ENCODE peak calls at places on chromosome 11, in seven cellular contexts. One of them, this sample, is unnamed.

GRCh38 chr11:58867556-58867955 is 23.1 kb upstream of the GLYATL2 start:
- DNase-seq in SK-N-SH: no peak
- DNase-seq in stomach: no peak
- DNase-seq in transverse colon: no peak
- DNase-seq in endothelial cell of umbilical vein: no peak
- DNase-seq in suprapubic skin: no peak
- DNase-seq in HCT116: no peak
- DNase-seq in this sample: no peak

GRCh38 chr11:15947681-15948648 is 408.4 kb downstream of the SOX6 start:
- DNase-seq in SK-N-SH: no peak
- DNase-seq in stomach: no peak
- DNase-seq in transverse colon: no peak
- DNase-seq in endothelial cell of umbilical vein: no peak
- DNase-seq in suprapubic skin: no peak
- DNase-seq in HCT116: no peak
- DNase-seq in this sample: no peak

GRCh38 chr11:17063171-17064002 is 14.1 kb downstream of the RPS13 start:
- DNase-seq in SK-N-SH: peak; percentile 79
- DNase-seq in stomach: peak; percentile 79
- DNase-seq in transverse colon: peak; percentile 74
- DNase-seq in endothelial cell of umbilical vein: peak; percentile 46
- DNase-seq in suprapubic skin: no peak
- DNase-seq in HCT116: peak; percentile 42
- DNase-seq in this sample: peak; percentile 50

GRCh38 chr11:2592559-2593392 is 107.0 kb downstream of the KCNQ1OT1 start:
- DNase-seq in SK-N-SH: no peak
- DNase-seq in stomach: no peak
- DNase-seq in transverse colon: no peak
- DNase-seq in endothelial cell of umbilical vein: no peak
- DNase-seq in suprapubic skin: peak; percentile 32
- DNase-seq in HCT116: no peak
- DNase-seq in this sample: no peak

GRCh38 chr11:13775471-13775870 is 107.0 kb downstream of the FAR1 start:
- DNase-seq in SK-N-SH: no peak
- DNase-seq in stomach: no peak
- DNase-seq in transverse colon: peak; percentile 57
- DNase-seq in endothelial cell of umbilical vein: no peak
- DNase-seq in suprapubic skin: no peak
- DNase-seq in HCT116: no peak
- DNase-seq in this sample: no peak

GRCh38 chr11:44993971-44994705 is 43.5 kb upstream of the TP53I11 start:
- DNase-seq in SK-N-SH: no peak
- DNase-seq in stomach: no peak
- DNase-seq in transverse colon: no peak
- DNase-seq in endothelial cell of umbilical vein: no peak
- DNase-seq in suprapubic skin: peak; percentile 24
- DNase-seq in HCT116: no peak
- DNase-seq in this sample: no peak

GRCh38 chr11:23520226-23520960 is 660.1 kb upstream of the CCDC179 start:
- DNase-seq in SK-N-SH: no peak
- DNase-seq in stomach: no peak
- DNase-seq in transverse colon: no peak
- DNase-seq in endothelial cell of umbilical vein: no peak
- DNase-seq in suprapubic skin: no peak
- DNase-seq in HCT116: no peak
- DNase-seq in this sample: no peak

GRCh38 chr11:93939084-93939780 is 81.9 kb upstream of the HEPHL1 start:
- DNase-seq in SK-N-SH: no peak
- DNase-seq in stomach: no peak
- DNase-seq in transverse colon: no peak
- DNase-seq in endothelial cell of umbilical vein: no peak
- DNase-seq in suprapubic skin: no peak
- DNase-seq in HCT116: no peak
- DNase-seq in this sample: no peak

GRCh38 chr11:42244376-42244775 is 784.9 kb upstream of the LRRC4C start:
- DNase-seq in SK-N-SH: no peak
- DNase-seq in stomach: no peak
- DNase-seq in transverse colon: no peak
- DNase-seq in endothelial cell of umbilical vein: no peak
- DNase-seq in suprapubic skin: no peak
- DNase-seq in HCT116: no peak
- DNase-seq in this sample: no peak

GRCh38 chr11:70587095-70587389 is 188.7 kb downstream of the CTTN start:
- DNase-seq in SK-N-SH: no peak
- DNase-seq in stomach: no peak
- DNase-seq in transverse colon: no peak
- DNase-seq in endothelial cell of umbilical vein: no peak
- DNase-seq in suprapubic skin: peak; percentile 22
- DNase-seq in HCT116: no peak
- DNase-seq in this sample: no peak

GRCh38 chr11:74678591-74679512 is 52.4 kb downstream of the CHRDL2 start:
- DNase-seq in SK-N-SH: no peak
- DNase-seq in stomach: peak; percentile 19
- DNase-seq in transverse colon: no peak
- DNase-seq in endothelial cell of umbilical vein: no peak
- DNase-seq in suprapubic skin: no peak
- DNase-seq in HCT116: no peak
- DNase-seq in this sample: no peak

GRCh38 chr11:118281284-118281683 is 17.2 kb upstream of the MPZL2 start:
- DNase-seq in SK-N-SH: no peak
- DNase-seq in stomach: no peak
- DNase-seq in transverse colon: no peak
- DNase-seq in endothelial cell of umbilical vein: no peak
- DNase-seq in suprapubic skin: no peak
- DNase-seq in HCT116: no peak
- DNase-seq in this sample: no peak

GRCh38 chr11:120134106-120134930 is 3.6 kb downstream of the TRIM29 start:
- DNase-seq in SK-N-SH: peak; percentile 5
- DNase-seq in stomach: peak; percentile 9
- DNase-seq in transverse colon: peak; percentile 4
- DNase-seq in endothelial cell of umbilical vein: no peak
- DNase-seq in suprapubic skin: peak; percentile 54
- DNase-seq in HCT116: no peak
- DNase-seq in this sample: peak; percentile 8

GRCh38 chr11:119362741-119363080 is 16.2 kb upstream of the MFRP start:
- DNase-seq in SK-N-SH: no peak
- DNase-seq in stomach: no peak
- DNase-seq in transverse colon: no peak
- DNase-seq in endothelial cell of umbilical vein: no peak
- DNase-seq in suprapubic skin: no peak
- DNase-seq in HCT116: no peak
- DNase-seq in this sample: no peak

GRCh38 chr11:78857688-78858087 is 283.0 kb upstream of the NARS2 start:
- DNase-seq in SK-N-SH: peak; percentile 59
- DNase-seq in stomach: no peak
- DNase-seq in transverse colon: no peak
- DNase-seq in endothelial cell of umbilical vein: no peak
- DNase-seq in suprapubic skin: no peak
- DNase-seq in HCT116: no peak
- DNase-seq in this sample: no peak

GRCh38 chr11:7901319-7901854 is 29.7 kb downstream of the OR10A6 start:
- DNase-seq in SK-N-SH: no peak
- DNase-seq in stomach: no peak
- DNase-seq in transverse colon: no peak
- DNase-seq in endothelial cell of umbilical vein: no peak
- DNase-seq in suprapubic skin: no peak
- DNase-seq in HCT116: no peak
- DNase-seq in this sample: no peak

GRCh38 chr11:72321381-72321996 is 77.5 kb upstream of the PHOX2A start:
- DNase-seq in SK-N-SH: peak; percentile 78
- DNase-seq in stomach: no peak
- DNase-seq in transverse colon: no peak
- DNase-seq in endothelial cell of umbilical vein: peak; percentile 45
- DNase-seq in suprapubic skin: no peak
- DNase-seq in HCT116: no peak
- DNase-seq in this sample: no peak

GRCh38 chr11:911890-912219 is 1.2 kb upstream of the CHID1 start:
- DNase-seq in SK-N-SH: no peak
- DNase-seq in stomach: no peak
- DNase-seq in transverse colon: no peak
- DNase-seq in endothelial cell of umbilical vein: no peak
- DNase-seq in suprapubic skin: no peak
- DNase-seq in HCT116: no peak
- DNase-seq in this sample: no peak
- TF ChIP-seq POLR2AphosphoS5 in SK-N-SH: no peak
- TF ChIP-seq POLR2AphosphoS5 in stomach: no peak
- TF ChIP-seq POLR2AphosphoS5 in transverse colon: no peak
- TF ChIP-seq POLR2AphosphoS5 in endothelial cell of umbilical vein: no peak
- TF ChIP-seq POLR2AphosphoS5 in suprapubic skin: no peak
- TF ChIP-seq POLR2AphosphoS5 in HCT116: no peak
- TF ChIP-seq POLR2AphosphoS5 in this sample: no peak

GRCh38 chr11:66130978-66131377 is 60.9 kb downstream of the PACS1 start:
- DNase-seq in SK-N-SH: no peak
- DNase-seq in stomach: no peak
- DNase-seq in transverse colon: no peak
- DNase-seq in endothelial cell of umbilical vein: no peak
- DNase-seq in suprapubic skin: no peak
- DNase-seq in HCT116: no peak
- DNase-seq in this sample: no peak

GRCh38 chr11:66124564-66124963 is 54.5 kb downstream of the PACS1 start:
- DNase-seq in SK-N-SH: no peak
- DNase-seq in stomach: no peak
- DNase-seq in transverse colon: no peak
- DNase-seq in endothelial cell of umbilical vein: no peak
- DNase-seq in suprapubic skin: no peak
- DNase-seq in HCT116: no peak
- DNase-seq in this sample: no peak

GRCh38 chr11:66123902-66124301 is 53.8 kb downstream of the PACS1 start:
- DNase-seq in SK-N-SH: no peak
- DNase-seq in stomach: peak; percentile 44
- DNase-seq in transverse colon: no peak
- DNase-seq in endothelial cell of umbilical vein: no peak
- DNase-seq in suprapubic skin: no peak
- DNase-seq in HCT116: no peak
- DNase-seq in this sample: peak; percentile 48

GRCh38 chr11:66126064-66126463 is 56.0 kb downstream of the PACS1 start:
- DNase-seq in SK-N-SH: no peak
- DNase-seq in stomach: no peak
- DNase-seq in transverse colon: no peak
- DNase-seq in endothelial cell of umbilical vein: no peak
- DNase-seq in suprapubic skin: no peak
- DNase-seq in HCT116: no peak
- DNase-seq in this sample: no peak

DNA sequence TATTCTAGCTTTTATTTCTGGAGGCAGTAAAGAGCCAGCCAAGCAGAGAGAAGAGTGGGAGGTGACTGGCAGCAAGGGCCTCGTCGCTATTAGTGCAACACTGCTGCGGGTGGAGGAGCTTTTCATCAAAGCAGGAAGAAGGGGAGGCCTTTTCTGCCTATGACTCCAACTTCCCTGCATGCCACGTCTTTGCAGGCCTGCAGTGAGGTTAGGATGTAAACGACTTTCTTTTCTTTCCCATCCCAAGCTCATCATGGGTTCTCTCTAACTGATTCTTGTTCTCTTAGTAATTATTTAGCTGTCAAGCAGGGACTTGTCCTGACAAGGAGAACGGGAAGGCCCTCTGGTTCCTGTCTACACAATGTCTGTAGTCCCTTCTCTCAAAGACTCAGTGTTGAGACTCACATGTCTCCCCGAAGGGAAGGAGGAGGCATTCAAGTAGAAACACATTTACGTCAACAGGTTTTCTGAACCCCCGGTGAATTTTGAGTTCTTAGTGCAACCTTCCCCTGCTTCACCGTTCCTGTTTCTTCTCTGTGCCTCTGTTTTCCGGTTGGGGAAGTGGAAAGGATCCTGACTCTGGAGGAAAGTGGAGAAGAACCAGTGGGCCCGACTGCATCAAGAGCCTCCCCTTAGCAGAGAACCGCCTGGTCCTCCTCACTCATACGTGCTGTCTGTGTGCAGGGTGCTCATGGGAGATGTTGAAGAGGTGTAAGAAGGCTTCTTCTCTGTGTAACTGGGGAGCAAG is 56.9 kb downstream of the PACS1 start:
- DNase-seq in SK-N-SH: no peak
- DNase-seq in stomach: peak; percentile 56
- DNase-seq in transverse colon: peak; percentile 42
- DNase-seq in endothelial cell of umbilical vein: peak; percentile 76
- DNase-seq in suprapubic skin: no peak
- DNase-seq in HCT116: no peak
- DNase-seq in this sample: peak; percentile 50
- TF ChIP-seq CTCF in SK-N-SH: no peak
- TF ChIP-seq CTCF in stomach: no peak
- TF ChIP-seq CTCF in transverse colon: no peak
- TF ChIP-seq CTCF in endothelial cell of umbilical vein: no peak
- TF ChIP-seq CTCF in suprapubic skin: no peak
- TF ChIP-seq CTCF in HCT116: no peak
- TF ChIP-seq CTCF in this sample: no peak

DNA sequence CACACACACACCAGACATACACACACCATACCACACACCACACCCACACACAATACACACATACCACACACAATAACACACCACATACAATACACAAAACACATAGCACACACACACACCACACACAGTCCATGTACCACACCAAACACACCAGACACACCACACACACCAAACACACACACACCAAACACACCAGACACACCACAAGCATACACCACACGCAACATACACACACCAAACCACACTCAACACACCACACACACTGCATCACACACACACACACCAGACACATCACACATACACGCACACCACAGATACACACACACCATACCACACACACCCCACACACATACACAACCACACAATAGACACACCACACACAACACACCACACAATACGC is 54.8 kb downstream of the IGSF9B start:
- DNase-seq in SK-N-SH: no peak
- DNase-seq in stomach: no peak
- DNase-seq in transverse colon: no peak
- DNase-seq in endothelial cell of umbilical vein: no peak
- DNase-seq in suprapubic skin: no peak
- DNase-seq in HCT116: no peak
- DNase-seq in this sample: no peak
- H3K27ac ChIP-seq in SK-N-SH: no peak overlapping the region
- H3K27ac ChIP-seq in stomach: no peak overlapping the region
- H3K27ac ChIP-seq in transverse colon: no peak overlapping the region
- H3K27ac ChIP-seq in endothelial cell of umbilical vein: no peak overlapping the region
- H3K27ac ChIP-seq in suprapubic skin: no peak overlapping the region
- H3K27ac ChIP-seq in HCT116: no peak overlapping the region
- H3K27ac ChIP-seq in this sample: no peak overlapping the region

GRCh38 chr11:19793356-19793755 is 80.7 kb downstream of the NAV2 start:
- DNase-seq in SK-N-SH: no peak
- DNase-seq in stomach: peak; percentile 70
- DNase-seq in transverse colon: peak; percentile 66
- DNase-seq in endothelial cell of umbilical vein: no peak
- DNase-seq in suprapubic skin: no peak
- DNase-seq in HCT116: no peak
- DNase-seq in this sample: no peak

GRCh38 chr11:19790831-19791552 is 78.4 kb downstream of the NAV2 start:
- DNase-seq in SK-N-SH: no peak
- DNase-seq in stomach: no peak
- DNase-seq in transverse colon: peak; percentile 86
- DNase-seq in endothelial cell of umbilical vein: no peak
- DNase-seq in suprapubic skin: no peak
- DNase-seq in HCT116: no peak
- DNase-seq in this sample: no peak

GRCh38 chr11:19789840-19790710 is 77.4 kb downstream of the NAV2 start:
- DNase-seq in SK-N-SH: no peak
- DNase-seq in stomach: no peak
- DNase-seq in transverse colon: peak; percentile 68
- DNase-seq in endothelial cell of umbilical vein: no peak
- DNase-seq in suprapubic skin: no peak
- DNase-seq in HCT116: no peak
- DNase-seq in this sample: no peak

GRCh38 chr11:19794161-19794560 is 81.5 kb downstream of the NAV2 start:
- DNase-seq in SK-N-SH: no peak
- DNase-seq in stomach: no peak
- DNase-seq in transverse colon: no peak
- DNase-seq in endothelial cell of umbilical vein: no peak
- DNase-seq in suprapubic skin: no peak
- DNase-seq in HCT116: no peak
- DNase-seq in this sample: no peak

GRCh38 chr11:19792510-19792909 is 79.9 kb downstream of the NAV2 start:
- DNase-seq in SK-N-SH: peak; percentile 67
- DNase-seq in stomach: no peak
- DNase-seq in transverse colon: no peak
- DNase-seq in endothelial cell of umbilical vein: no peak
- DNase-seq in suprapubic skin: no peak
- DNase-seq in HCT116: no peak
- DNase-seq in this sample: no peak
- TF ChIP-seq POLR2AphosphoS5 in SK-N-SH: peak; percentile 88
- TF ChIP-seq POLR2AphosphoS5 in stomach: no peak
- TF ChIP-seq POLR2AphosphoS5 in transverse colon: no peak
- TF ChIP-seq POLR2AphosphoS5 in endothelial cell of umbilical vein: no peak
- TF ChIP-seq POLR2AphosphoS5 in suprapubic skin: no peak
- TF ChIP-seq POLR2AphosphoS5 in HCT116: no peak
- TF ChIP-seq POLR2AphosphoS5 in this sample: peak; percentile 43

This sample was measured in prostate gland.